ENCODE peak calls at places on chromosomes 16 and 17, in four cellular contexts. L is CD8-positive, alpha-beta T cell; O is left colon; X is MV-4-11. I is an unnamed sample.

GRCh38 chr17:42361781-42362186 is 26.5 kb downstream of the STAT3 start:
- DNase-seq in X (no peak), O (no peak), L (peak), I (no peak)

GRCh38 chr16:79400462-79401149 is 199.9 kb downstream of the MAF start:
- DNase-seq in L (no peak), X (no peak), O (peak), I (no peak)

GRCh38 chr17:67211742-67212141 is 33.3 kb downstream of the HELZ start:
- DNase-seq in X (peak), O (no peak), L (no peak), I (no peak)

GRCh38 chr16:56609463-56609921 is 1.1 kb downstream of the MT2A start:
- DNase-seq in X (peak), L (peak), O (peak), I (peak)

GRCh38 chr17:74201250-74201649 is 2.2 kb upstream of the RPL38 start:
- DNase-seq in X (no peak), O (peak), L (no peak), I (no peak)

GRCh38 chr17:16255481-16255901 is 38.5 kb downstream of the PIGL start:
- DNase-seq in X (no peak), O (peak), L (no peak), I (no peak)

GRCh38 chr16:21950782-21951521 is 2.2 kb upstream of the UQCRC2 start:
- DNase-seq in O (no peak), X (peak), L (no peak), I (no peak)

GRCh38 chr16:67979955-67980678 is at the start of gene DPEP3:
- DNase-seq in O (no peak), X (no peak), L (no peak), I (no peak)